ENCODE peak calls at places on chromosome 15, in eight cellular contexts. V is A549; Z is endothelial cell of umbilical vein; F is neural crest cell; I is LNCaP clone FGC; P is uterus; X is hepatocyte; U is CD4-positive, alpha-beta T cell. K is an unnamed sample.

GRCh38 chr15:70195171-70195807 is 97.6 kb upstream of the TLE3 start:
- DNase-seq in V (no peak), Z (no peak), F (no peak), I (peak), P (no peak), X (no peak), U (no peak), K (no peak)

GRCh38 chr15:25435474-25436243 is 3.2 kb downstream of the UBE3A start:
- DNase-seq in V (no peak), Z (no peak), F (no peak), I (no peak), P (no peak), X (no peak), U (no peak), K (no peak)

GRCh38 chr15:37016287-37016686 is 84.1 kb downstream of the MEIS2 start:
- DNase-seq in V (no peak), Z (no peak), F (no peak), I (no peak), P (peak), X (no peak), U (no peak), K (no peak)

GRCh38 chr15:34336947-34337556 is 529 bp downstream of the SLC12A6 start:
- DNase-seq in V (no peak), Z (no peak), F (no peak), I (no peak), P (no peak), X (no peak), U (peak), K (no peak)

GRCh38 chr15:74025436-74025835 is 30.9 kb downstream of the PML start:
- DNase-seq in V (no peak), Z (peak), F (no peak), I (no peak), P (no peak), X (no peak), U (no peak), K (no peak)

GRCh38 chr15:62788224-62788623 is 254.3 kb upstream of the TPM1 start:
- DNase-seq in V (no peak), Z (no peak), F (no peak), I (peak), P (no peak), X (no peak), U (no peak), K (no peak)

GRCh38 chr15:74133071-74133702 is 2.8 kb downstream of the ISLR2 start:
- DNase-seq in V (no peak), Z (no peak), F (no peak), I (no peak), P (no peak), X (no peak), U (no peak), K (peak)

GRCh38 chr15:51726302-51727073 is 11.0 kb downstream of the LYSMD2 start:
- DNase-seq in V (peak), Z (no peak), F (no peak), I (peak), P (peak), X (peak), U (peak), K (peak)

GRCh38 chr15:48313216-48313615 is 18.0 kb upstream of the DUT start:
- DNase-seq in V (no peak), Z (no peak), F (no peak), I (no peak), P (no peak), X (no peak), U (no peak), K (no peak)

GRCh38 chr15:94584833-94585244 is 353.5 kb downstream of the MCTP2 start:
- DNase-seq in V (no peak), Z (peak), F (no peak), I (no peak), P (no peak), X (no peak), U (peak), K (peak)

GRCh38 chr15:84925906-84926305 is 41.4 kb downstream of the SLC28A1 start:
- DNase-seq in V (no peak), Z (no peak), F (no peak), I (no peak), P (no peak), X (no peak), U (no peak), K (no peak)

GRCh38 chr15:65338366-65338765 is 33.9 kb downstream of the RNU5B-1 start:
- DNase-seq in V (no peak), Z (no peak), F (no peak), I (no peak), P (no peak), X (no peak), U (no peak), K (no peak)

GRCh38 chr15:45401665-45402161 is 23.4 kb upstream of the GATM start:
- DNase-seq in V (no peak), Z (no peak), F (no peak), I (no peak), P (no peak), X (no peak), U (no peak), K (no peak)

GRCh38 chr15:51624022-51624421 is 1.5 kb upstream of the DMXL2 start:
- DNase-seq in V (no peak), Z (no peak), F (no peak), I (no peak), P (no peak), X (no peak), U (no peak), K (no peak)

GRCh38 chr15:99305761-99306505 is 54.7 kb downstream of the LRRC28 start:
- DNase-seq in V (no peak), Z (peak), F (no peak), I (no peak), P (peak), X (peak), U (no peak), K (no peak)

GRCh38 chr15:51936119-51936478 is 35.5 kb downstream of the LEO1 start:
- DNase-seq in V (no peak), Z (no peak), F (no peak), I (no peak), P (no peak), X (no peak), U (no peak), K (no peak)

GRCh38 chr15:32870240-32871033 is 152.6 kb downstream of the GREM1 start:
- DNase-seq in V (no peak), Z (no peak), F (no peak), I (no peak), P (no peak), X (no peak), U (no peak), K (peak)

GRCh38 chr15:48888209-48888608 is 10.3 kb downstream of the EID1 start:
- DNase-seq in V (no peak), Z (no peak), F (no peak), I (no peak), P (no peak), X (no peak), U (no peak), K (no peak)

GRCh38 chr15:100708916-100709315 is 106.5 kb downstream of the ASB7 start:
- DNase-seq in V (no peak), Z (no peak), F (no peak), I (no peak), P (no peak), X (no peak), U (no peak), K (no peak)

GRCh38 chr15:58249646-58250312 is 111.6 kb downstream of the AQP9 start:
- DNase-seq in V (no peak), Z (no peak), F (no peak), I (no peak), P (no peak), X (no peak), U (no peak), K (no peak)

GRCh38 chr15:91855684-91856553 is 2.4 kb downstream of the SLCO3A1 start:
- DNase-seq in V (peak), Z (no peak), F (no peak), I (no peak), P (no peak), X (peak), U (no peak), K (no peak)

GRCh38 chr15:98294126-98294525 is 333.6 kb downstream of the ARRDC4 start:
- DNase-seq in V (no peak), Z (no peak), F (no peak), I (no peak), P (no peak), X (no peak), U (no peak), K (no peak)

GRCh38 chr15:82809308-82810060 is at the start of gene WHAMM:
- DNase-seq in V (peak), Z (peak), F (peak), I (peak), P (peak), X (peak), U (peak), K (peak)
- TF ChIP-seq CTCF in V (peak), Z (peak), F (no peak), I (peak), P (peak), X (peak), U (no peak), K (peak)

GRCh38 chr15:82835391-82835917 is 26.0 kb downstream of the WHAMM start:
- DNase-seq in V (no peak), Z (no peak), F (no peak), I (no peak), P (no peak), X (no peak), U (no peak), K (no peak)

GRCh38 chr15:82833283-82833682 is 23.9 kb downstream of the WHAMM start:
- DNase-seq in V (no peak), Z (no peak), F (no peak), I (no peak), P (no peak), X (no peak), U (no peak), K (peak)

GRCh38 chr15:82830427-82831173 is 21.2 kb downstream of the WHAMM start:
- DNase-seq in V (no peak), Z (no peak), F (no peak), I (no peak), P (no peak), X (no peak), U (no peak), K (peak)

GRCh38 chr15:82831894-82832600 is 22.6 kb downstream of the WHAMM start:
- DNase-seq in V (no peak), Z (no peak), F (no peak), I (no peak), P (no peak), X (no peak), U (no peak), K (no peak)

DNA sequence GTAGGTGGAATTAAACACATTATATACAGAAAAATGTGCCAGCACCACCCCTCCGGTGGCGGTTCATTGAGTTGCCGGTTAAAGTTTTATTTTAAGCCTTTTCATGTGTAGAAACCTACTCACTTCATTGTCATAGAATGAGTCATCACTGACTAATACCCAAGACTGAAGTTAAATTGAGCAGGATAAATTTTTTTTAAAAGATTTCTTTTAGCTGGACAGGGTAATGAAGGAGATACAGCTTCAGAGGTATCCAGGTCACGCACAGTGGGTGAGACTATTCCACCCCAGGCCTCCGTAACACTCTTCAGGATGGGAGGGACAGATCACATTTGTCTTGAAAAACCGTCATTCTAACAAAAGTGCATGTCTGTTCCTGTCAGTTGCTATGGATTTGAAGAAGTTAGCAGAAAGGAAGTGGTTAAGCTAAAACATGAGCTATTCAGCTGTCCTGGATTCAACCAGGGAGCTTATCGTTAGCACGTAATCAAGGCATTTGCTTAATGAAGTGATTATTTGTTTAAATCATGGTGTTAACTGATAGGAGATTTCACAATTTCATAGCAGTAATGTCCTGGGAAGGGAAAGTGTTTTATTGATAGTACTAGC is 23.3 kb downstream of the WHAMM start:
- DNase-seq in V (peak), Z (peak), F (no peak), I (no peak), P (no peak), X (no peak), U (no peak), K (peak)
- TF ChIP-seq CTCF in V (no peak), Z (no peak), F (peak), I (no peak), P (no peak), X (no peak), U (no peak), K (no peak)

GRCh38 chr15:43516185-43516584 is 1.2 kb upstream of the MAP1A start:
- DNase-seq in V (no peak), Z (no peak), F (no peak), I (no peak), P (peak), X (no peak), U (no peak), K (no peak)

GRCh38 chr15:43516801-43517353 is 531 bp upstream of the MAP1A start:
- DNase-seq in V (no peak), Z (no peak), F (no peak), I (no peak), P (no peak), X (peak), U (no peak), K (peak)

GRCh38 chr15:43515731-43516130 is 1.7 kb upstream of the MAP1A start:
- DNase-seq in V (no peak), Z (no peak), F (no peak), I (no peak), P (no peak), X (no peak), U (no peak), K (no peak)

GRCh38 chr15:43513550-43513949 is 3.9 kb upstream of the MAP1A start:
- DNase-seq in V (no peak), Z (no peak), F (no peak), I (no peak), P (no peak), X (no peak), U (no peak), K (no peak)

GRCh38 chr15:43514241-43515057 is 3.0 kb upstream of the MAP1A start:
- DNase-seq in V (no peak), Z (peak), F (peak), I (no peak), P (no peak), X (peak), U (no peak), K (peak)
- TF ChIP-seq CTCF in V (peak), Z (peak), F (peak), I (peak), P (peak), X (peak), U (peak), K (peak)

GRCh38 chr15:44265757-44266156 is 22.8 kb upstream of the GOLM2 start:
- DNase-seq in V (no peak), Z (no peak), F (no peak), I (no peak), P (no peak), X (no peak), U (no peak), K (no peak)
- TF ChIP-seq CTCF in V (no peak), Z (no peak), F (no peak), I (no peak), P (no peak), X (no peak), U (no peak), K (no peak)

K was measured in GM13976.